ENCODE peak calls at places on chromosomes 5 and 9, in five cellular contexts. One of them, this sample, is unnamed. For H3K4me1, the result is how much of the 10 kb centered on the place peaks cover.

GRCh38 chr9:134869554-134870310 is 10.9 kb upstream of the FCN2 start:
- DNase-seq in uterus: no peak
- DNase-seq in gastrocnemius medialis: no peak
- DNase-seq in right lobe of liver: no peak
- DNase-seq in spleen: no peak
- DNase-seq in this sample: no peak

GRCh38 chr5:134435525-134435924 is 23.8 kb upstream of the CDKN2AIPNL start:
- DNase-seq in uterus: no peak
- DNase-seq in gastrocnemius medialis: peak
- DNase-seq in right lobe of liver: no peak
- DNase-seq in spleen: peak
- DNase-seq in this sample: no peak

GRCh38 chr5:60487885-60488425 is 212.0 kb downstream of the DEPDC1B start:
- DNase-seq in uterus: no peak
- DNase-seq in gastrocnemius medialis: no peak
- DNase-seq in right lobe of liver: no peak
- DNase-seq in spleen: no peak
- DNase-seq in this sample: peak

GRCh38 chr5:120457839-120458507 is 6.1 kb upstream of the PRR16 start:
- DNase-seq in uterus: peak
- DNase-seq in gastrocnemius medialis: peak
- DNase-seq in right lobe of liver: peak
- DNase-seq in spleen: peak
- DNase-seq in this sample: peak

GRCh38 chr9:134433101-134433500 is 106.8 kb downstream of the RXRA start:
- DNase-seq in uterus: no peak
- DNase-seq in gastrocnemius medialis: peak
- DNase-seq in right lobe of liver: peak
- DNase-seq in spleen: no peak
- DNase-seq in this sample: no peak

GRCh38 chr5:139796061-139796806 is 626 bp downstream of the PSD2 start:
- DNase-seq in uterus: no peak
- DNase-seq in gastrocnemius medialis: no peak
- DNase-seq in right lobe of liver: no peak
- DNase-seq in spleen: no peak
- DNase-seq in this sample: no peak

GRCh38 chr5:177085985-177086917 is at the start of gene FGFR4:
- DNase-seq in uterus: peak
- DNase-seq in gastrocnemius medialis: peak
- DNase-seq in right lobe of liver: peak
- DNase-seq in spleen: peak
- DNase-seq in this sample: peak

GRCh38 chr5:62002436-62002835 is 303.6 kb upstream of the KIF2A start:
- DNase-seq in uterus: no peak
- DNase-seq in gastrocnemius medialis: no peak
- DNase-seq in right lobe of liver: no peak
- DNase-seq in spleen: no peak
- DNase-seq in this sample: no peak

GRCh38 chr9:135794361-135794885 is 92.4 kb downstream of the KCNT1 start:
- DNase-seq in uterus: no peak
- DNase-seq in gastrocnemius medialis: no peak
- DNase-seq in right lobe of liver: no peak
- DNase-seq in spleen: no peak
- DNase-seq in this sample: no peak

GRCh38 chr5:65027149-65027548 is 258.4 kb downstream of the CWC27 start:
- DNase-seq in uterus: no peak
- DNase-seq in gastrocnemius medialis: no peak
- DNase-seq in right lobe of liver: no peak
- DNase-seq in spleen: peak
- DNase-seq in this sample: no peak

GRCh38 chr9:77417570-77417969 is 230.6 kb downstream of the GNA14 start:
- DNase-seq in uterus: no peak
- DNase-seq in gastrocnemius medialis: no peak
- DNase-seq in right lobe of liver: no peak
- DNase-seq in spleen: no peak
- DNase-seq in this sample: no peak

GRCh38 chr9:98168952-98169488 is 23.4 kb downstream of the CORO2A start:
- DNase-seq in uterus: no peak
- DNase-seq in gastrocnemius medialis: no peak
- DNase-seq in right lobe of liver: no peak
- DNase-seq in spleen: peak
- DNase-seq in this sample: no peak

GRCh38 chr9:89025538-89025937 is 34.3 kb downstream of the S1PR3 start:
- DNase-seq in uterus: no peak
- DNase-seq in gastrocnemius medialis: no peak
- DNase-seq in right lobe of liver: no peak
- DNase-seq in spleen: no peak
- DNase-seq in this sample: no peak

GRCh38 chr5:122085041-122085440 is 7.0 kb upstream of the LOX start:
- DNase-seq in uterus: no peak
- DNase-seq in gastrocnemius medialis: no peak
- DNase-seq in right lobe of liver: no peak
- DNase-seq in spleen: no peak
- DNase-seq in this sample: no peak

GRCh38 chr9:89802809-89803355 is 198.1 kb downstream of the GADD45G start:
- DNase-seq in uterus: peak
- DNase-seq in gastrocnemius medialis: peak
- DNase-seq in right lobe of liver: no peak
- DNase-seq in spleen: no peak
- DNase-seq in this sample: peak

GRCh38 chr5:173396311-173396993 is 68.2 kb upstream of the STC2 start:
- DNase-seq in uterus: no peak
- DNase-seq in gastrocnemius medialis: no peak
- DNase-seq in right lobe of liver: no peak
- DNase-seq in spleen: no peak
- DNase-seq in this sample: no peak

GRCh38 chr5:176836811-176837706 is 26.7 kb downstream of the UNC5A start:
- DNase-seq in uterus: no peak
- DNase-seq in gastrocnemius medialis: no peak
- DNase-seq in right lobe of liver: no peak
- DNase-seq in spleen: no peak
- DNase-seq in this sample: no peak

GRCh38 chr9:137367506-137368430 is 55.2 kb downstream of the EXD3 start:
- DNase-seq in uterus: peak
- DNase-seq in gastrocnemius medialis: no peak
- DNase-seq in right lobe of liver: no peak
- DNase-seq in spleen: peak
- DNase-seq in this sample: no peak

GRCh38 chr9:126722922-126723806 is 81.7 kb upstream of the ZBTB43 start:
- DNase-seq in uterus: peak
- DNase-seq in gastrocnemius medialis: no peak
- DNase-seq in right lobe of liver: peak
- DNase-seq in spleen: peak
- DNase-seq in this sample: peak

GRCh38 chr9:127876764-127877562 is 512 bp downstream of the AK1 start:
- DNase-seq in uterus: no peak
- DNase-seq in gastrocnemius medialis: peak
- DNase-seq in right lobe of liver: peak
- DNase-seq in spleen: peak
- DNase-seq in this sample: peak

GRCh38 chr5:141524604-141525597 is 36.0 kb downstream of the PCDHGC5 start:
- DNase-seq in uterus: peak
- DNase-seq in gastrocnemius medialis: peak
- DNase-seq in right lobe of liver: peak
- DNase-seq in spleen: peak
- DNase-seq in this sample: peak

GRCh38 chr9:114484854-114485443 is 20.3 kb downstream of the WHRN start:
- DNase-seq in uterus: no peak
- DNase-seq in gastrocnemius medialis: no peak
- DNase-seq in right lobe of liver: no peak
- DNase-seq in spleen: no peak
- DNase-seq in this sample: no peak

GRCh38 chr9:90296539-90296938 is 346.1 kb downstream of the DIRAS2 start:
- DNase-seq in uterus: no peak
- DNase-seq in gastrocnemius medialis: no peak
- DNase-seq in right lobe of liver: no peak
- DNase-seq in spleen: no peak
- DNase-seq in this sample: no peak

GRCh38 chr5:64195981-64196380 is 30.3 kb downstream of the RNF180 start:
- DNase-seq in uterus: no peak
- DNase-seq in gastrocnemius medialis: no peak
- DNase-seq in right lobe of liver: no peak
- DNase-seq in spleen: no peak
- DNase-seq in this sample: no peak

GRCh38 chr9:96116275-96117051 is 185.5 kb downstream of the HSD17B3 start:
- DNase-seq in uterus: no peak
- DNase-seq in gastrocnemius medialis: no peak
- DNase-seq in right lobe of liver: no peak
- DNase-seq in spleen: no peak
- DNase-seq in this sample: no peak
- TF ChIP-seq POLR2A in uterus: no peak
- TF ChIP-seq POLR2A in gastrocnemius medialis: no peak
- TF ChIP-seq POLR2A in right lobe of liver: no peak
- TF ChIP-seq POLR2A in spleen: no peak
- TF ChIP-seq POLR2A in this sample: no peak

GRCh38 chr5:37721447-37721871 is 118.4 kb downstream of the GDNF start:
- DNase-seq in uterus: no peak
- DNase-seq in gastrocnemius medialis: no peak
- DNase-seq in right lobe of liver: no peak
- DNase-seq in spleen: no peak
- DNase-seq in this sample: no peak
- H3K27ac ChIP-seq in uterus: no peak
- H3K27ac ChIP-seq in gastrocnemius medialis: no peak
- H3K27ac ChIP-seq in right lobe of liver: no peak
- H3K27ac ChIP-seq in spleen: no peak
- H3K27ac ChIP-seq in this sample: no peak

GRCh38 chr5:150782850-150783249 is 4.3 kb downstream of the SMIM3 start:
- DNase-seq in uterus: no peak
- DNase-seq in gastrocnemius medialis: no peak
- DNase-seq in right lobe of liver: no peak
- DNase-seq in spleen: no peak
- DNase-seq in this sample: no peak

GRCh38 chr5:150787659-150788058 is 9.1 kb downstream of the SMIM3 start:
- DNase-seq in uterus: no peak
- DNase-seq in gastrocnemius medialis: no peak
- DNase-seq in right lobe of liver: no peak
- DNase-seq in spleen: no peak
- DNase-seq in this sample: no peak

GRCh38 chr5:150788974-150789373 is 10.4 kb downstream of the SMIM3 start:
- DNase-seq in uterus: no peak
- DNase-seq in gastrocnemius medialis: no peak
- DNase-seq in right lobe of liver: no peak
- DNase-seq in spleen: no peak
- DNase-seq in this sample: no peak

GRCh38 chr5:150783422-150783928 is 4.9 kb downstream of the SMIM3 start:
- DNase-seq in uterus: peak
- DNase-seq in gastrocnemius medialis: peak
- DNase-seq in right lobe of liver: peak
- DNase-seq in spleen: no peak
- DNase-seq in this sample: peak

DNA sequence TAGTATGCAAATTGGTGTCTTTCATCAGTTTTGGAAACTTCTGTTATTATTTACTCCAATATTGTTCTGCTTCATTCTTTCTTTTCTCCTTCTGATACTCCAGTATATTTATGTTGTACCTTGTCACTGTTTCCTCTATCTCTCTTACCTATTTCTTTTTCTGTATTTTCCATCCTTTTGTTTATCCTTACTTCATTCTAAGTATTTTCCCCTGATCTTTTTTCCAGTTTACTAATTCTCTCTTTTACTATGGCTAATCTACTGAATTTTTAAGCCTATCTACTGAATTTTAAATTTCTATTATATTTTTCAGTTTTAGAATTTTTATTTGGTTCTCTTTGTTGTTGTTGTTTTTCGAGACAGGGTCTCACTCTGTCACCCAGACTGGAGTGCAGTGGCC is 7.4 kb downstream of the SMIM3 start:
- DNase-seq in uterus: no peak
- DNase-seq in gastrocnemius medialis: no peak
- DNase-seq in right lobe of liver: no peak
- DNase-seq in spleen: no peak
- DNase-seq in this sample: no peak
- H3K4me1 ChIP-seq in uterus: under half
- H3K4me1 ChIP-seq in gastrocnemius medialis: under half
- H3K4me1 ChIP-seq in right lobe of liver: under half
- H3K4me1 ChIP-seq in spleen: half or more
- H3K4me1 ChIP-seq in this sample: under half

GRCh38 chr9:110788871-110789270 is 120.3 kb downstream of the MUSK start:
- DNase-seq in uterus: no peak
- DNase-seq in gastrocnemius medialis: no peak
- DNase-seq in right lobe of liver: no peak
- DNase-seq in spleen: no peak
- DNase-seq in this sample: no peak
- TF ChIP-seq POLR2A in uterus: no peak
- TF ChIP-seq POLR2A in gastrocnemius medialis: no peak
- TF ChIP-seq POLR2A in right lobe of liver: no peak
- TF ChIP-seq POLR2A in spleen: no peak
- TF ChIP-seq POLR2A in this sample: no peak

GRCh38 chr5:52893863-52894262 is 95.3 kb upstream of the ITGA2 start:
- DNase-seq in uterus: no peak
- DNase-seq in gastrocnemius medialis: no peak
- DNase-seq in right lobe of liver: no peak
- DNase-seq in spleen: no peak
- DNase-seq in this sample: no peak

GRCh38 chr5:52895070-52895469 is 94.1 kb upstream of the ITGA2 start:
- DNase-seq in uterus: no peak
- DNase-seq in gastrocnemius medialis: no peak
- DNase-seq in right lobe of liver: no peak
- DNase-seq in spleen: no peak
- DNase-seq in this sample: no peak

GRCh38 chr5:52894451-52894850 is 94.7 kb upstream of the ITGA2 start:
- DNase-seq in uterus: no peak
- DNase-seq in gastrocnemius medialis: no peak
- DNase-seq in right lobe of liver: no peak
- DNase-seq in spleen: no peak
- DNase-seq in this sample: no peak

GRCh38 chr5:52892242-52892878 is 96.8 kb upstream of the ITGA2 start:
- DNase-seq in uterus: no peak
- DNase-seq in gastrocnemius medialis: no peak
- DNase-seq in right lobe of liver: no peak
- DNase-seq in spleen: no peak
- DNase-seq in this sample: no peak

GRCh38 chr5:52893105-52893504 is 96.0 kb upstream of the ITGA2 start:
- DNase-seq in uterus: no peak
- DNase-seq in gastrocnemius medialis: no peak
- DNase-seq in right lobe of liver: no peak
- DNase-seq in spleen: no peak
- DNase-seq in this sample: no peak
- H3K27ac ChIP-seq in uterus: peak
- H3K27ac ChIP-seq in gastrocnemius medialis: no peak
- H3K27ac ChIP-seq in right lobe of liver: peak
- H3K27ac ChIP-seq in spleen: no peak
- H3K27ac ChIP-seq in this sample: no peak

This sample was measured in thyroid gland.